ENCODE peak calls at places on chromosomes 5 and 9, in four cellular contexts. C, W, P and L are unnamed samples.

GRCh38 chr9:122526602-122527001 is 491 bp downstream of the OR1N1 start:
- DNase-seq in C (no peak), P (no peak), W (no peak), L (no peak)

GRCh38 chr5:171323806-171324632 is 15.0 kb downstream of the TLX3 start:
- DNase-seq in C (no peak), W (no peak), P (no peak), L (no peak)

GRCh38 chr9:120464176-120464575 is 115.8 kb downstream of the CDK5RAP2 start:
- DNase-seq in W (no peak), C (no peak), P (no peak), L (no peak)

GRCh38 chr5:168104811-168105481 is 186.5 kb upstream of the WWC1 start:
- DNase-seq in P (no peak), W (no peak), C (no peak), L (no peak)

GRCh38 chr5:1983919-1984695 is 101.4 kb upstream of the IRX4 start:
- DNase-seq in P (no peak), C (no peak), W (no peak), L (no peak)

GRCh38 chr9:109556061-109556460 is 58.0 kb upstream of the PTPN3 start:
- DNase-seq in W (no peak), P (no peak), C (no peak), L (no peak)

GRCh38 chr9:91023741-91024140 is 222.1 kb downstream of the SYK start:
- DNase-seq in P (no peak), C (no peak), W (no peak), L (no peak)

GRCh38 chr9:130720762-130721161 is 27.2 kb downstream of the EXOSC2 start:
- DNase-seq in P (no peak), W (no peak), C (no peak), L (no peak)

GRCh38 chr9:70218767-70219166 is 40.0 kb upstream of the SMC5 start:
- DNase-seq in P (peak), C (no peak), W (no peak), L (no peak)

GRCh38 chr5:538801-539468 is 14.7 kb upstream of the SLC9A3 start:
- DNase-seq in C (no peak), P (no peak), W (no peak), L (no peak)

GRCh38 chr9:38393128-38393809 is 767 bp downstream of the ALDH1B1 start:
- DNase-seq in C (no peak), P (no peak), W (no peak), L (no peak)

GRCh38 chr5:137306903-137307302 is 192.2 kb downstream of the SPOCK1 start:
- DNase-seq in C (no peak), W (no peak), P (no peak), L (no peak)

GRCh38 chr5:137309290-137309689 is 189.8 kb downstream of the SPOCK1 start:
- DNase-seq in W (no peak), P (no peak), C (no peak), L (no peak)

GRCh38 chr5:137310051-137310730 is 188.9 kb downstream of the SPOCK1 start:
- DNase-seq in C (peak), P (peak), W (no peak), L (peak)

GRCh38 chr5:137305971-137306592 is 193.0 kb downstream of the SPOCK1 start:
- DNase-seq in P (no peak), W (no peak), C (no peak), L (no peak)

DNA sequence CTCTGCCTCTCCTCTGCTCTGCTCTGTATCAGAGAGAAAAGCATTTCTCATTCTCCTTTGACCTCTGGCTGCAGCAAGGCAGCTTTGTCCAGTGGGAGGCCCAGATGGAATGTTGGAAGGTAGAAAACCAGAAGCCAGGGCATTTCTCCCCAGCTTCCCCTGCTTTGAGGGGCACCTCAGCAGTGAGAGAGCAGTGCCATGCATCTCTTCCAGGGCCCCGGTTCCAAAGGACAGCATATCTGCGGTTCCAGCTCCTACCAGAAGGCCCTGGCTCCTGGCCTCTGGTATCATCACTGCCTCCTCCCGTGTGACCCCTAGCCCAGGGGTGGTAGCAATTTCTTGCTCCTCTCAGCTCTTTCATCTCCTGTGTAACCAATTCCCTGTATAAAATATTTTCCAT is 190.8 kb downstream of the SPOCK1 start:
- DNase-seq in P (no peak), W (no peak), C (no peak), L (no peak)
- H3K4me3 ChIP-seq in P (no peak), W (no peak), C (no peak), L (no peak)

DNA sequence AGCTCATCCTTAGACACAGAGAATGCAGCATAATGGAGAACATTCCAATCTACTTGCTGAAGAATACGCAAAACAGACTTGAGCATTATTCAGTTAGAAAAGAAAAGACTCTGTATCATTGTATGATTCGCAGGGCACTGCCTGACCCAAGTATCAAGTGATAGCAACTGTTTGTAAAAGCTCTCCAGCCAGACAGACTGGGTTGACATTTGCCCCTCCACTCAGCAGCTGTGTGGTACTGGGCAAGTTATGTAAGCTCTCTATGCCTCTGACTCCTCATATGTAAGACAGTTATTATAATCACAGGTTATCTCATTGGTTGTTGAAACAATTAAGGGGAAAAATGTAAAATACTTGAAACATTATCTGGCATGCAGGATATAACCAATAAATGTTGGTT is 505.0 kb downstream of the ELAVL2 start:
- DNase-seq in P (no peak), W (no peak), C (no peak), L (peak)
- H3K4me3 ChIP-seq in P (no peak), W (no peak), C (no peak), L (no peak)

GRCh38 chr5:141852448-141852847 is 25.8 kb downstream of the PCDH1 start:
- DNase-seq in W (no peak), C (no peak), P (no peak), L (no peak)
- H3K4me3 ChIP-seq in W (no peak), C (no peak), P (no peak), L (no peak)

DNA sequence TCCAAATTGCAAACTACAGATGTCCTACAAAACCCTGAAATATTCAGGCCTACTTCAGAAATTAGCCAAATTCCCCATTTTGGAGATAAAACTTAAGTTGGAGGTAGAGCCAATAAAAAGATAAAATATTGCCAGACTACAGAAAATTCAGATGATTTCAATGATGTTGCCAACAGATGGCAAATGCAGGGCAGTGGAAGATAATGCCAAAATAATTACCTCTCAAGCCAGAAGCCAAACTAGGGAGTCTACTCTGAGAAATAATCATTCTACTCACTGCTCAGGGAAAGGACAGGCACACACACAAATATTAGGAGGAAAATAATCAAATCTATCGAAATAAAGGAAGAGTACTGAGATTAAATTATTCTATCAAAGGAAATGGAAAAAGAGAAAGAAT is 347.5 kb upstream of the CCNG1 start:
- DNase-seq in P (no peak), W (no peak), C (no peak), L (no peak)
- H3K4me3 ChIP-seq in P (no peak), W (no peak), C (no peak), L (no peak)